ENCODE peak calls at places on chromosomes 13 and 19, in ten cellular contexts. One of them, this sample, is unnamed.

GRCh38 chr13:76929320-76929719 is 19.0 kb upstream of the ACOD1 start:
- DNase-seq in K562: no peak
- DNase-seq in IMR-90: no peak
- DNase-seq in body of pancreas: no peak
- DNase-seq in spleen: no peak
- DNase-seq in upper lobe of left lung: no peak
- DNase-seq in stomach: no peak
- DNase-seq in adrenal gland: no peak
- DNase-seq in gastrocnemius medialis: no peak
- DNase-seq in vagina: no peak
- DNase-seq in this sample: no peak

GRCh38 chr13:50699874-50700663 is 143.4 kb downstream of the DLEU7 start:
- DNase-seq in K562: no peak
- DNase-seq in IMR-90: no peak
- DNase-seq in body of pancreas: no peak
- DNase-seq in spleen: no peak
- DNase-seq in upper lobe of left lung: no peak
- DNase-seq in stomach: no peak
- DNase-seq in adrenal gland: no peak
- DNase-seq in gastrocnemius medialis: no peak
- DNase-seq in vagina: no peak
- DNase-seq in this sample: no peak

GRCh38 chr13:91576590-91576989 is 178.2 kb downstream of the GPC5 start:
- DNase-seq in K562: no peak
- DNase-seq in IMR-90: no peak
- DNase-seq in body of pancreas: no peak
- DNase-seq in spleen: no peak
- DNase-seq in upper lobe of left lung: no peak
- DNase-seq in stomach: no peak
- DNase-seq in adrenal gland: no peak
- DNase-seq in gastrocnemius medialis: no peak
- DNase-seq in vagina: no peak
- DNase-seq in this sample: no peak

GRCh38 chr19:17202249-17202648 is 12.9 kb upstream of the USE1 start:
- DNase-seq in K562: no peak
- DNase-seq in IMR-90: no peak
- DNase-seq in body of pancreas: no peak
- DNase-seq in spleen: peak; percentile 56
- DNase-seq in upper lobe of left lung: no peak
- DNase-seq in stomach: no peak
- DNase-seq in adrenal gland: no peak
- DNase-seq in gastrocnemius medialis: no peak
- DNase-seq in vagina: no peak
- DNase-seq in this sample: no peak

GRCh38 chr13:103229674-103230073 is 163.5 kb upstream of the SLC10A2 start:
- DNase-seq in K562: no peak
- DNase-seq in IMR-90: no peak
- DNase-seq in body of pancreas: no peak
- DNase-seq in spleen: no peak
- DNase-seq in upper lobe of left lung: no peak
- DNase-seq in stomach: no peak
- DNase-seq in adrenal gland: no peak
- DNase-seq in gastrocnemius medialis: no peak
- DNase-seq in vagina: no peak
- DNase-seq in this sample: no peak

GRCh38 chr13:95481051-95481775 is 71.3 kb upstream of the CLDN10 start:
- DNase-seq in K562: no peak
- DNase-seq in IMR-90: peak; percentile 18
- DNase-seq in body of pancreas: peak; percentile 41
- DNase-seq in spleen: no peak
- DNase-seq in upper lobe of left lung: no peak
- DNase-seq in stomach: no peak
- DNase-seq in adrenal gland: peak; percentile 39
- DNase-seq in gastrocnemius medialis: no peak
- DNase-seq in vagina: no peak
- DNase-seq in this sample: no peak

GRCh38 chr13:40271931-40272775 is 394.3 kb downstream of the FOXO1 start:
- DNase-seq in K562: no peak
- DNase-seq in IMR-90: peak; percentile 22
- DNase-seq in body of pancreas: peak; percentile 77
- DNase-seq in spleen: no peak
- DNase-seq in upper lobe of left lung: no peak
- DNase-seq in stomach: peak; percentile 49
- DNase-seq in adrenal gland: no peak
- DNase-seq in gastrocnemius medialis: peak; percentile 83
- DNase-seq in vagina: peak; percentile 97
- DNase-seq in this sample: no peak

GRCh38 chr19:14408641-14409120 is 10.5 kb downstream of the DDX39A start:
- DNase-seq in K562: peak; percentile 12
- DNase-seq in IMR-90: no peak
- DNase-seq in body of pancreas: no peak
- DNase-seq in spleen: no peak
- DNase-seq in upper lobe of left lung: peak; percentile 80
- DNase-seq in stomach: no peak
- DNase-seq in adrenal gland: peak; percentile 52
- DNase-seq in gastrocnemius medialis: no peak
- DNase-seq in vagina: no peak
- DNase-seq in this sample: no peak

GRCh38 chr19:31992750-31993149 is 352.7 kb upstream of the ZNF507 start:
- DNase-seq in K562: no peak
- DNase-seq in IMR-90: no peak
- DNase-seq in body of pancreas: no peak
- DNase-seq in spleen: no peak
- DNase-seq in upper lobe of left lung: no peak
- DNase-seq in stomach: no peak
- DNase-seq in adrenal gland: no peak
- DNase-seq in gastrocnemius medialis: no peak
- DNase-seq in vagina: peak; percentile 70
- DNase-seq in this sample: no peak

GRCh38 chr13:67515895-67516294 is 285.8 kb upstream of the PCDH9 start:
- DNase-seq in K562: no peak
- DNase-seq in IMR-90: peak; percentile 75
- DNase-seq in body of pancreas: no peak
- DNase-seq in spleen: no peak
- DNase-seq in upper lobe of left lung: no peak
- DNase-seq in stomach: no peak
- DNase-seq in adrenal gland: no peak
- DNase-seq in gastrocnemius medialis: no peak
- DNase-seq in vagina: no peak
- DNase-seq in this sample: no peak

GRCh38 chr13:114032121-114032799 is 58.4 kb upstream of the C13orf46 start:
- DNase-seq in K562: no peak
- DNase-seq in IMR-90: peak; percentile 75
- DNase-seq in body of pancreas: peak; percentile 48
- DNase-seq in spleen: no peak
- DNase-seq in upper lobe of left lung: peak; percentile 77
- DNase-seq in stomach: no peak
- DNase-seq in adrenal gland: no peak
- DNase-seq in gastrocnemius medialis: no peak
- DNase-seq in vagina: no peak
- DNase-seq in this sample: no peak

DNA sequence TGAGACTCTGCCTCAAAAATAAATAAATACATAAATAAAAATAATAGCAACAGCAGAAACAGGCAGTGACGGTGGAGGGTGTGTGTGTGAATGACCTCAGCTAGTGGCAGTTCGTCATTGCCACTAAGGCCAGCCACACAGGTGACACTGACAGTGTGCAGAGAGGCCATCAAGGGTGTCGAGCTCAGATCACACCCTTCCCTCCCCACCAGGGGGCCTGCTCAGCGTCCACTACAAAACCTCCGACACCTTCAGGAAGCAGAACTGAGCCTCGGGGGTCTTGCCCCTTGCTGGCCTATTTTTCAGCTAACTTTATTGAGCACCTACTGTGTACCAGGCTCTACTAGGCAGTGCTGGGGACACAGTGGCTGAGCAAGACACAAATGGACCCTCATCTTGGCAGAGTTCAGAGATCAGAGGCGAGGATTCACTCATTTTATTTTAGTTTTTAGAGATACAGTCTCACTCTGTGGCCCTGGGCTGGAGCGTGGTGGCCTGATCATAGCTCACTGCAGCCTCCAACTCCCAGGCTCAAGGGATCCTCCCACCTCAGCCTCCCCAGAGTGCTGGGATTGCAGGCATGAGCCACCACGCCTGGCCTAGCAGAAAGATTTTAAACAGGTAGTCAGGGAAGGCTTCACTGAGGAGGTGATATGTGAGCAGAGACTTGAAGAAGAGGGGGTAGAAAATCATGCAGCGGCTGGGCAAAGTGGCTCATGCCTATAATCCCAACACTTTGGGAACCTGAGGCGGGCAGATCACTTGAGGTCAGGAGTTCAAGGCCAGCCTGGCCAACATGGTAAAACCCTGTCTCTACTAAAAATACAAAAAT is 30.3 kb upstream of the SEMA6B start:
- DNase-seq in K562: peak; percentile 65
- DNase-seq in IMR-90: no peak
- DNase-seq in body of pancreas: no peak
- DNase-seq in spleen: no peak
- DNase-seq in upper lobe of left lung: no peak
- DNase-seq in stomach: no peak
- DNase-seq in adrenal gland: no peak
- DNase-seq in gastrocnemius medialis: no peak
- DNase-seq in vagina: no peak
- DNase-seq in this sample: no peak
- H3K27me3 ChIP-seq in K562: no peaks in the 10 kb centered on the region
- H3K27me3 ChIP-seq in IMR-90: peaks cover 39% of the 10 kb centered on the region
- H3K27me3 ChIP-seq in body of pancreas: peaks cover 7% of the 10 kb centered on the region
- H3K27me3 ChIP-seq in spleen: no peaks in the 10 kb centered on the region
- H3K27me3 ChIP-seq in upper lobe of left lung: peaks cover 13% of the 10 kb centered on the region
- H3K27me3 ChIP-seq in stomach: peaks cover 36% of the 10 kb centered on the region
- H3K27me3 ChIP-seq in adrenal gland: no peaks in the 10 kb centered on the region
- H3K27me3 ChIP-seq in gastrocnemius medialis: peaks cover 10% of the 10 kb centered on the region
- H3K27me3 ChIP-seq in vagina: no peaks in the 10 kb centered on the region
- H3K27me3 ChIP-seq in this sample: peaks cover 5% of the 10 kb centered on the region

GRCh38 chr19:54475706-54476105 is 2.6 kb upstream of the CDC42EP5 start:
- DNase-seq in K562: peak; percentile 25
- DNase-seq in IMR-90: no peak
- DNase-seq in body of pancreas: no peak
- DNase-seq in spleen: peak; percentile 51
- DNase-seq in upper lobe of left lung: no peak
- DNase-seq in stomach: no peak
- DNase-seq in adrenal gland: no peak
- DNase-seq in gastrocnemius medialis: no peak
- DNase-seq in vagina: no peak
- DNase-seq in this sample: no peak

GRCh38 chr19:54473983-54474382 is 887 bp upstream of the CDC42EP5 start:
- DNase-seq in K562: no peak
- DNase-seq in IMR-90: no peak
- DNase-seq in body of pancreas: no peak
- DNase-seq in spleen: peak; percentile 28
- DNase-seq in upper lobe of left lung: no peak
- DNase-seq in stomach: no peak
- DNase-seq in adrenal gland: no peak
- DNase-seq in gastrocnemius medialis: no peak
- DNase-seq in vagina: no peak
- DNase-seq in this sample: no peak

GRCh38 chr19:54470276-54470887 is 2.7 kb downstream of the CDC42EP5 start:
- DNase-seq in K562: no peak
- DNase-seq in IMR-90: no peak
- DNase-seq in body of pancreas: no peak
- DNase-seq in spleen: no peak
- DNase-seq in upper lobe of left lung: no peak
- DNase-seq in stomach: no peak
- DNase-seq in adrenal gland: peak; percentile 7
- DNase-seq in gastrocnemius medialis: no peak
- DNase-seq in vagina: no peak
- DNase-seq in this sample: no peak

GRCh38 chr19:54470991-54471782 is 1.9 kb downstream of the CDC42EP5 start:
- DNase-seq in K562: no peak
- DNase-seq in IMR-90: no peak
- DNase-seq in body of pancreas: peak; percentile 67
- DNase-seq in spleen: peak; percentile 73
- DNase-seq in upper lobe of left lung: peak; percentile 85
- DNase-seq in stomach: peak; percentile 62
- DNase-seq in adrenal gland: peak; percentile 24
- DNase-seq in gastrocnemius medialis: no peak
- DNase-seq in vagina: peak; percentile 86
- DNase-seq in this sample: no peak

GRCh38 chr19:54473071-54473941 is at the start of gene CDC42EP5:
- DNase-seq in K562: peak; percentile 53
- DNase-seq in IMR-90: peak; percentile 85
- DNase-seq in body of pancreas: peak; percentile 54
- DNase-seq in spleen: peak; percentile 73
- DNase-seq in upper lobe of left lung: peak; percentile 90
- DNase-seq in stomach: peak; percentile 50
- DNase-seq in adrenal gland: peak; percentile 46
- DNase-seq in gastrocnemius medialis: peak; percentile 39
- DNase-seq in vagina: peak; percentile 88
- DNase-seq in this sample: peak; percentile 83
- TF ChIP-seq POLR2A in K562: no peak
- TF ChIP-seq POLR2A in IMR-90: no peak
- TF ChIP-seq POLR2A in body of pancreas: peak; percentile 35
- TF ChIP-seq POLR2A in spleen: no peak
- TF ChIP-seq POLR2A in upper lobe of left lung: peak; percentile 58
- TF ChIP-seq POLR2A in stomach: no peak
- TF ChIP-seq POLR2A in adrenal gland: no peak
- TF ChIP-seq POLR2A in gastrocnemius medialis: peak; percentile 52
- TF ChIP-seq POLR2A in vagina: no peak
- TF ChIP-seq POLR2A in this sample: peak; percentile 79

DNA sequence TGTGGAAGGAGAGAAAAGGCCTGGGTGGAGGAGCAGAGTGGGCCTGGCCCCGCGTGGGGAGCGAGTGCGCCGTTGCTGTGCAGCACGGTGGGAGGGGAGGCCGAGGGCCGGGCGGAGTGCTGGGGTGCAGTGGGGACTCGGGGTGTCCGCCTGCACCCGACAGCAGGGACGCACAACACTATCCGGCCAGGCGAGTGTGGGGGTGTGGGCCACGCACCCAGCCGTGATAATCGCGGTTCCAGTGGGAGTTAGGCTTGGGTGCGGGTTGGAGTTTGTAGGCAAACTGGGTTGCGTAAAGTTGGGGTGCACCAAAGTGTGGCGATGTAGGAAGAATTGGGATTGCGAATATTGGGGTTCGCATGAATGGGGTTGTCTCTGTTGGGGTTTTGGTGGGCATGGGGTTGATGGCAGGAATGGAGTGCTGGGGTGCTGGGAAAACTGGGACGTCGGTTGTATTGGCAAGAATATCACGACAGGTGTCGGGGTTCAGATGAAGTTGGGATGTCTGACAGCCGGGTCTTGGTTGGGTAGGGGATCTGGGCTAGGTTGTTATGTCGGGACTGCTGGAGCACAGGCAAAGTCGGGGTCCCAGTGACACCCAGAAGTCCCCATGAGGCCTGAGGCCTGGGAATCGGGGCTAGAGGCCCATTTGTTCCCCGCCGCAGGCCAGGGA is 604 bp upstream of the CIRBP start:
- DNase-seq in K562: no peak
- DNase-seq in IMR-90: no peak
- DNase-seq in body of pancreas: no peak
- DNase-seq in spleen: peak; percentile 91
- DNase-seq in upper lobe of left lung: peak; percentile 87
- DNase-seq in stomach: no peak
- DNase-seq in adrenal gland: peak; percentile 58
- DNase-seq in gastrocnemius medialis: no peak
- DNase-seq in vagina: peak; percentile 92
- DNase-seq in this sample: no peak
- H3K4me1 ChIP-seq in K562: peaks cover 93% of the 10 kb centered on the region
- H3K4me1 ChIP-seq in IMR-90: peaks cover 39% of the 10 kb centered on the region
- H3K4me1 ChIP-seq in body of pancreas: peaks cover 81% of the 10 kb centered on the region
- H3K4me1 ChIP-seq in spleen: peaks cover 89% of the 10 kb centered on the region
- H3K4me1 ChIP-seq in upper lobe of left lung: peaks cover 89% of the 10 kb centered on the region
- H3K4me1 ChIP-seq in stomach: peaks cover 76% of the 10 kb centered on the region
- H3K4me1 ChIP-seq in adrenal gland: peaks cover 76% of the 10 kb centered on the region
- H3K4me1 ChIP-seq in gastrocnemius medialis: peaks cover 60% of the 10 kb centered on the region
- H3K4me1 ChIP-seq in vagina: peaks cover 78% of the 10 kb centered on the region
- H3K4me1 ChIP-seq in this sample: peaks cover 82% of the 10 kb centered on the region

GRCh38 chr19:13025819-13026477 is 30.7 kb downstream of the NFIX start:
- DNase-seq in K562: no peak
- DNase-seq in IMR-90: no peak
- DNase-seq in body of pancreas: no peak
- DNase-seq in spleen: no peak
- DNase-seq in upper lobe of left lung: no peak
- DNase-seq in stomach: no peak
- DNase-seq in adrenal gland: no peak
- DNase-seq in gastrocnemius medialis: peak; percentile 14
- DNase-seq in vagina: no peak
- DNase-seq in this sample: no peak
- H3K27me3 ChIP-seq in K562: no peaks in the 10 kb centered on the region
- H3K27me3 ChIP-seq in IMR-90: no peaks in the 10 kb centered on the region
- H3K27me3 ChIP-seq in body of pancreas: no peaks in the 10 kb centered on the region
- H3K27me3 ChIP-seq in spleen: no peaks in the 10 kb centered on the region
- H3K27me3 ChIP-seq in upper lobe of left lung: no peaks in the 10 kb centered on the region
- H3K27me3 ChIP-seq in stomach: no peaks in the 10 kb centered on the region
- H3K27me3 ChIP-seq in adrenal gland: no peaks in the 10 kb centered on the region
- H3K27me3 ChIP-seq in gastrocnemius medialis: no peaks in the 10 kb centered on the region
- H3K27me3 ChIP-seq in vagina: no peaks in the 10 kb centered on the region
- H3K27me3 ChIP-seq in this sample: no peaks in the 10 kb centered on the region

This sample was measured in Peyer's patch.